ENCODE peak calls at places on chromosomes 16 and 17, in six cellular contexts. C is stomach; H is GM12865; X is CD8-positive, alpha-beta memory T cell; W is lung; S is A549. A is an unnamed sample.

GRCh38 chr16:66182592-66182991 is 183.9 kb upstream of the CDH5 start:
- DNase-seq in S (no peak), W (no peak), C (no peak), H (no peak), X (no peak), A (no peak)

GRCh38 chr17:34318474-34318873 is 761 bp upstream of the CCL8 start:
- DNase-seq in W (no peak), C (no peak), X (no peak), S (peak), H (peak), A (peak)

GRCh38 chr16:64920211-64920610 is 201.7 kb downstream of the CDH11 start:
- DNase-seq in W (no peak), C (no peak), H (no peak), X (no peak), S (no peak), A (no peak)

GRCh38 chr17:4407851-4408250 is 25.9 kb upstream of the SPNS3 start:
- DNase-seq in C (peak), H (no peak), W (no peak), S (no peak), X (no peak), A (no peak)

GRCh38 chr17:1229891-1230571 is 40.2 kb upstream of the BHLHA9 start:
- DNase-seq in H (peak), X (no peak), S (no peak), W (no peak), C (no peak), A (no peak)

GRCh38 chr16:12906765-12907516 is 5.5 kb downstream of the SHISA9 start:
- DNase-seq in X (no peak), W (no peak), S (no peak), H (no peak), C (no peak), A (no peak)

GRCh38 chr17:38724337-38724988 is 5.7 kb upstream of the CISD3 start:
- DNase-seq in S (no peak), X (no peak), H (no peak), W (no peak), C (peak), A (no peak)

GRCh38 chr17:69762359-69762758 is 312.7 kb upstream of the KCNJ16 start:
- DNase-seq in W (no peak), C (no peak), H (no peak), S (peak), X (no peak), A (no peak)

GRCh38 chr17:55351027-55351625 is 70.5 kb downstream of the MMD start:
- DNase-seq in C (no peak), X (no peak), S (no peak), H (no peak), W (no peak), A (no peak)

GRCh38 chr17:29622337-29623282 is at the start of gene CORO6:
- DNase-seq in S (peak), X (peak), W (no peak), C (peak), H (peak), A (no peak)

GRCh38 chr16:85829266-85829665 is 29.8 kb downstream of the COX4I1 start:
- DNase-seq in S (no peak), H (no peak), X (no peak), C (no peak), W (no peak), A (no peak)

GRCh38 chr17:20263595-20263994 is 203.7 kb downstream of the LGALS9B start:
- DNase-seq in C (no peak), W (no peak), X (no peak), S (peak), H (no peak), A (no peak)

GRCh38 chr16:49345829-49346228 is 27.8 kb upstream of the C16orf78 start:
- DNase-seq in C (no peak), H (peak), W (no peak), S (no peak), X (no peak), A (peak)

GRCh38 chr16:81567987-81568748 is 123.6 kb downstream of the CMIP start:
- DNase-seq in C (peak), X (no peak), W (no peak), H (no peak), S (peak), A (no peak)

GRCh38 chr16:13439766-13440165 is 480.2 kb upstream of the ERCC4 start:
- DNase-seq in H (no peak), C (no peak), W (no peak), X (no peak), S (no peak), A (no peak)

GRCh38 chr16:1900452-1900774 is 17.8 kb downstream of the HS3ST6 start:
- DNase-seq in S (no peak), H (no peak), C (no peak), W (no peak), X (no peak), A (no peak)

GRCh38 chr17:82475458-82475857 is 16.9 kb downstream of the NARF start:
- DNase-seq in X (no peak), S (no peak), H (no peak), C (no peak), W (no peak), A (no peak)

GRCh38 chr17:63519972-63520882 is 2.9 kb upstream of the KCNH6 start:
- DNase-seq in H (no peak), S (peak), X (no peak), W (no peak), C (no peak), A (no peak)

GRCh38 chr17:30296499-30297038 is 4.8 kb upstream of the BLMH start:
- DNase-seq in C (no peak), W (no peak), S (no peak), H (no peak), X (no peak), A (no peak)

GRCh38 chr17:62797959-62798358 is 10.2 kb downstream of the MARCHF10 start:
- DNase-seq in H (no peak), W (no peak), C (no peak), S (no peak), X (no peak), A (no peak)

GRCh38 chr17:29412780-29413565 is 22.8 kb downstream of the TAOK1 start:
- DNase-seq in S (no peak), W (no peak), H (no peak), C (no peak), X (no peak), A (no peak)

GRCh38 chr17:8904201-8904600 is 36.7 kb upstream of the PIK3R6 start:
- DNase-seq in H (no peak), W (no peak), X (no peak), S (no peak), C (peak), A (no peak)

GRCh38 chr17:8904686-8905085 is 37.2 kb upstream of the PIK3R6 start:
- DNase-seq in X (no peak), H (no peak), C (no peak), W (no peak), S (no peak), A (no peak)

GRCh38 chr17:8900207-8900606 is 32.7 kb upstream of the PIK3R6 start:
- DNase-seq in W (no peak), X (no peak), C (peak), H (no peak), S (no peak), A (no peak)

GRCh38 chr17:8896641-8897635 is 29.5 kb upstream of the PIK3R6 start:
- DNase-seq in C (peak), S (no peak), W (no peak), X (no peak), H (no peak), A (no peak)

GRCh38 chr17:8900626-8901585 is 33.4 kb upstream of the PIK3R6 start:
- DNase-seq in H (peak), C (peak), W (no peak), X (peak), S (no peak), A (no peak)
- H3K4me3 ChIP-seq in H (peak), C (no peak), W (no peak), X (no peak), S (no peak), A (no peak)

DNA sequence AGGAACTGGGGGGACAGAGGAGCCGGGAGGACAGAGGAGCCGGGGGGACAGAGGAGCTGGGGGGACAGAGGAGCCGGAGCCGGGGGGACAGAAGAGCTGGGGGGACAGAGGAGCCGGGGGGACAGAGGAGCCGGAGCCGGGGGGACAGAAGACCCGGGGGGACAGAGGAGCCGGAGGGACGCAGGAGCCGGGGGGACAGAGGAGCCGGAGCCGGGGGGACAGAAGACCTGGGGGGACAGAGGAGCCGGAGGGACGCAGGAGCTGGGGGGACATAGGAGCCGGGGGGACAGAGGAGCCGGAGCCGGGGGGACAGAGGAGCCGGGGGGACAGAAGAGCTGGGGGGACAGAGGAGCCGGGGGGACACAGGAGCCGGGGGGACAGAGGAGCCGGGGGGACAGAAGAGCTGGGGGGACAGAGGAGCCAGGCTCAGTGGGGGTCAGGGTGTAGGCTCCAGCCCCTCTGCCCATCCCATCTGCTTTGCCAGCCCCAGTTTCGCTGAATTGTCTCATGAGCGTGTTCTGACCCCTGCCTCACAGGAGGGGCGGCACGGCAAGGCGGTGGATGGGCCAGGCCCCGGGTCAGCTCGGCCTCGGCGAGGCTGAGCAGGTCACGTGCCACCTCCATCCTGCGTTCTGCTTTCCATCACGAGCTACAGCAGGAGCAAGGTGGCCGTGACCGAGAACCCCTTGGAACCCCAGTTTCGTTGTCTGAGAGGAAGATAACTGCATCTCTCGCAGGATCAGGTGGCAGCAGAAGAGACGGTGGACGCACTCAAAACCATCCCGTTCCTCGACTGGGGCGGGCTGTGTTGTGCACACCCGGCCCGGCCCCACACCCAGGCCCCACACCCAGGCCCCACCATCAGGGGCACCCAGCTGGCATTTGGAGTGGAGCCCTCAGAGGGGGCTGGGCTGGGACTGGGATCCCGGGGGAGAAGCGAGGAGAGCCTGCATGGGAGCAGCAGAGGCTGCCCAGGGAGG is 26.1 kb upstream of the CBFA2T3 start:
- DNase-seq in S (no peak), W (no peak), H (no peak), X (no peak), C (no peak), A (no peak)
- H3K4me3 ChIP-seq in S (no peak), W (no peak), H (no peak), X (no peak), C (no peak), A (no peak)

GRCh38 chr17:80774643-80775281 is 216.9 kb upstream of the CHMP6 start:
- DNase-seq in H (peak), S (no peak), X (peak), W (no peak), C (no peak), A (no peak)

GRCh38 chr17:80772906-80773242 is 218.8 kb upstream of the CHMP6 start:
- DNase-seq in W (no peak), H (no peak), S (no peak), C (no peak), X (no peak), A (no peak)

GRCh38 chr17:80773243-80773991 is 218.2 kb upstream of the CHMP6 start:
- DNase-seq in W (no peak), S (no peak), X (no peak), C (no peak), H (no peak), A (peak)

GRCh38 chr17:80775863-80776262 is 215.8 kb upstream of the CHMP6 start:
- DNase-seq in X (no peak), C (no peak), W (no peak), H (no peak), S (no peak), A (no peak)

DNA sequence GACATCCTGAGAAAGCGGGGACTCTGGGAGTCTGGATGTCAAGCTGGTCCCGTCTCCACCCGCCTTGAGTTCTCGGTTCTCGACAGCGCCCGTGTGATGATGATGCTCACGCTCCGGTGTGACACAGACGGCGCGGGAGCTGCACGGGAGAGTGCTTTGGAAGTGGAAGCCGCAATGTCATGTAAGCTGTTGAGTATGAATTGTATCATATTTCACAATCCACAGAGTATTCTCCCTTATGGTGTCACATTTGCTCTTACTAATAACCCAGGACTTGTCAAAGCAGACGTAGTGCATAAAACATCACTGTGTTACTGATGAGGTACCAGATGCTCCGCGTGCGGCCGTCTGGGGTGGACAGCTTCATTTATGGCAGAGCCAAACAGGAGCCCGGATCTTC is 217.5 kb upstream of the CHMP6 start:
- DNase-seq in H (no peak), S (no peak), X (no peak), W (no peak), C (no peak), A (no peak)
- H3K4me3 ChIP-seq in H (no peak), S (no peak), X (no peak), W (no peak), C (no peak), A (peak)

DNA sequence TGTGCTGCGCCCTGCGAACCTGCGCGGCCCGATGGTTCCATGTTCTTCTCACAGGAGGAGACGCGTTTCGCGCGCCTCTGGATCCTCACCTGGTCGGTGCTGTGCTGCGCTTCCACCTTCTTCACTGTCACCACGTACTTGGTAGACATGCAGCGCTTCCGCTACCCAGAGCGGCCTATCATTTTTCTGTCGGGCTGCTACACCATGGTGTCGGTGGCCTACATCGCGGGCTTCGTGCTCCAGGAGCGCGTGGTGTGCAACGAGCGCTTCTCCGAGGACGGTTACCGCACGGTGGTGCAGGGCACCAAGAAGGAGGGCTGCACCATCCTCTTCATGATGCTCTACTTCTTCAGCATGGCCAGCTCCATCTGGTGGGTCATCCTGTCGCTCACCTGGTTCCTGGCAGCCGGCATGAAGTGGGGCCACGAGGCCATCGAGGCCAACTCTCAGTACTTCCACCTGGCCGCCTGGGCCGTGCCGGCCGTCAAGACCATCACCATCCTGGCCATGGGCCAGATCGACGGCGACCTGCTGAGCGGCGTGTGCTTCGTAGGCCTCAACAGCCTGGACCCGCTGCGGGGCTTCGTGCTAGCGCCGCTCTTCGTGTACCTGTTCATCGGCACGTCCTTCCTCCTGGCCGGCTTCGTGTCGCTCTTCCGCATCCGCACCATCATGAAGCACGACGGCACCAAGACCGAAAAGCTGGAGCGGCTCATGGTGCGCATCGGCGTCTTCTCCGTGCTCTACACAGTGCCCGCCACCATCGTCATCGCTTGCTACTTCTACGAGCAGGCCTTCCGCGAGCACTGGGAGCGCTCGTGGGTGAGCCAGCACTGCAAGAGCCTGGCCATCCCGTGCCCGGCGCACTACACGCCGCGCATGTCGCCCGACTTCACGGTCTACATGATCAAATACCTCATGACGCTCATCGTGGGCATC is 1.3 kb downstream of the FZD2 start:
- DNase-seq in X (no peak), S (no peak), H (no peak), C (no peak), W (no peak), A (no peak)
- H3K4me3 ChIP-seq in X (no peak), S (peak), H (no peak), C (peak), W (no peak), A (no peak)

GRCh38 chr17:16283705-16284104 is 66.7 kb downstream of the PIGL start:
- DNase-seq in S (peak), W (no peak), X (no peak), C (no peak), H (no peak), A (no peak)

GRCh38 chr17:16286009-16286946 is 67.0 kb downstream of the CENPV start:
- DNase-seq in X (peak), H (peak), S (peak), W (peak), C (peak), A (peak)

GRCh38 chr17:16286947-16287562 is 66.2 kb downstream of the CENPV start:
- DNase-seq in C (no peak), W (no peak), S (peak), X (no peak), H (peak), A (no peak)

GRCh38 chr17:16287563-16288027 is 65.7 kb downstream of the CENPV start:
- DNase-seq in W (no peak), S (peak), H (peak), X (peak), C (peak), A (peak)

DNA sequence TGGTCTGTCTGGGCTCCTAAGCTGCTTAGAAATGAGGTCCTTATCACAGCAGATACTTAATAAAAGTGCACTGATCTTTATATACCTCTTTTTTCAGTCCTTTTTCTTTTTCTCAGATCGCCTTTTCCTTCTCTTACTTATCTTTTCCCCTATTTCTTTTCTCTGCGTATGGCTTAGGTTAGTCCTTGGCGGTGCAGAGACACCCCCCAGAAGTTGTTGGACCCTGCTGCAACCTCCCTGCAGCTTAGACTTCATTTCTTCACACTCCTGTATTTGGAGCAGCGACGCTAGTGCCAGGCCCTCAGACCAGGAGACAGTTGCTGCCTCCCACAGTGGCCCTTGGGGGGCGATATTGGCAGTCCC is 67.6 kb downstream of the CENPV start:
- DNase-seq in W (no peak), C (no peak), X (no peak), H (no peak), S (no peak), A (no peak)
- H3K4me3 ChIP-seq in W (no peak), C (peak), X (peak), H (no peak), S (no peak), A (peak)

GRCh38 chr17:8946476-8946875 is 19.0 kb downstream of the PIK3R5 start:
- DNase-seq in C (no peak), H (no peak), X (no peak), W (no peak), S (no peak), A (no peak)

GRCh38 chr17:8948462-8948861 is 17.0 kb downstream of the PIK3R5 start:
- DNase-seq in C (no peak), S (no peak), W (no peak), H (no peak), X (no peak), A (no peak)

GRCh38 chr17:8951210-8951609 is 14.3 kb downstream of the PIK3R5 start:
- DNase-seq in H (no peak), C (no peak), X (no peak), S (no peak), W (no peak), A (no peak)

GRCh38 chr17:8947201-8947600 is 18.3 kb downstream of the PIK3R5 start:
- DNase-seq in H (no peak), W (no peak), C (no peak), S (no peak), X (no peak), A (no peak)

DNA sequence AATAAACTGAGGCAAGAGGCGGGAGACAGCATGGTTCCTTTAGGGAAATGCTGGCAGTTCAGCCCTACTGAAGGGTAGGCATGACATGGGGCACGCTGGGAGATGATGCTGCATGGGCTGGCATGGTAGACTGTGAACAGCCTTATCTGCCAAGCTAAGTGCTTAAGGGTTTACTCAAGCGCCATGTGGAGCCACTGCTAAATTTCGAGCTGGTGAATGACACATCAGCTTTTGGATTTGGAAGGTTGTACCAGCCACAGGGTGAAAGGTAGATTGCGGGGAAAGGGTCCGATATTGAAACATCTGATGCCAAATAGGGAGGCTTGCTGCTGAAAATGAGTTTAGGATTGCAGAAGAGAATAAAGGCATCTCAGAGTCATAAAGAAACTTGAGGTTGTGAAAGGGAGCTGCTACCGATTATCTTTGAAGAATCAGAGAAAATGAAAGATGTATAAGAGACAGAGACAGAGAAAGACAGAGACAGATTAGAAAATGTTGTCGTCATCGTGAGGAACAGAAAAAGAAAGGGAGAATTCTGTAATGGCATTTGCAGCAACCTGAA is 16.4 kb downstream of the PIK3R5 start:
- DNase-seq in W (no peak), X (no peak), S (no peak), C (no peak), H (peak), A (no peak)
- H3K4me3 ChIP-seq in W (no peak), X (peak), S (no peak), C (no peak), H (peak), A (no peak)

GRCh38 chr16:75263291-75263962 is 12.0 kb upstream of the BCAR1 start:
- DNase-seq in H (no peak), W (no peak), X (no peak), C (no peak), S (no peak), A (no peak)
- H3K4me3 ChIP-seq in H (no peak), W (no peak), X (no peak), C (peak), S (peak), A (no peak)

A was measured in Jurkat, Clone E6-1.